ENCODE peak calls at places on chromosomes 16 and 17, in four cellular contexts. One of them, this sample, is unnamed.

GRCh38 chr17:76626442-76626841 is 17.1 kb downstream of the ST6GALNAC1 start:
- DNase-seq in myocyte: no peak
- DNase-seq in CD8-positive, alpha-beta T cell: no peak
- DNase-seq in HT1080: no peak
- DNase-seq in this sample: no peak

GRCh38 chr17:56478836-56479447 is 114.6 kb upstream of the NOG start:
- DNase-seq in CD8-positive, alpha-beta T cell: no peak
- DNase-seq in myocyte: peak; percentile 58
- DNase-seq in HT1080: peak; percentile 52
- DNase-seq in this sample: peak; percentile 9

GRCh38 chr16:30028438-30029093 is 2.5 kb downstream of the TLCD3B start:
- DNase-seq in myocyte: peak; percentile 83
- DNase-seq in CD8-positive, alpha-beta T cell: no peak
- DNase-seq in HT1080: no peak
- DNase-seq in this sample: no peak

GRCh38 chr16:22751685-22752084 is 62.3 kb upstream of the HS3ST2 start:
- DNase-seq in HT1080: no peak
- DNase-seq in CD8-positive, alpha-beta T cell: no peak
- DNase-seq in myocyte: no peak
- DNase-seq in this sample: no peak

GRCh38 chr17:75555679-75556153 is 30.2 kb downstream of the LLGL2 start:
- DNase-seq in HT1080: no peak
- DNase-seq in CD8-positive, alpha-beta T cell: no peak
- DNase-seq in myocyte: no peak
- DNase-seq in this sample: no peak

GRCh38 chr17:74442670-74443515 is 11.0 kb downstream of the GPRC5C start:
- DNase-seq in HT1080: no peak
- DNase-seq in myocyte: no peak
- DNase-seq in CD8-positive, alpha-beta T cell: no peak
- DNase-seq in this sample: no peak

GRCh38 chr16:87457051-87457611 is 35.7 kb downstream of the ZCCHC14 start:
- DNase-seq in myocyte: no peak
- DNase-seq in HT1080: no peak
- DNase-seq in CD8-positive, alpha-beta T cell: no peak
- DNase-seq in this sample: peak; percentile 31

GRCh38 chr17:80347948-80348351 is 67.0 kb upstream of the ENDOV start:
- DNase-seq in myocyte: no peak
- DNase-seq in CD8-positive, alpha-beta T cell: no peak
- DNase-seq in HT1080: no peak
- DNase-seq in this sample: no peak

GRCh38 chr17:65017375-65017774 is 39.2 kb downstream of the GNA13 start:
- DNase-seq in CD8-positive, alpha-beta T cell: no peak
- DNase-seq in myocyte: no peak
- DNase-seq in HT1080: no peak
- DNase-seq in this sample: no peak

GRCh38 chr16:65212791-65213190 is 90.9 kb upstream of the CDH11 start:
- DNase-seq in HT1080: no peak
- DNase-seq in myocyte: no peak
- DNase-seq in CD8-positive, alpha-beta T cell: no peak
- DNase-seq in this sample: no peak

GRCh38 chr16:21169249-21169981 is 10.9 kb downstream of the LDAF1 start:
- DNase-seq in CD8-positive, alpha-beta T cell: no peak
- DNase-seq in myocyte: peak; percentile 22
- DNase-seq in HT1080: peak; percentile 32
- DNase-seq in this sample: no peak

GRCh38 chr16:80300876-80301275 is 239.9 kb upstream of the DYNLRB2 start:
- DNase-seq in myocyte: peak; percentile 56
- DNase-seq in CD8-positive, alpha-beta T cell: no peak
- DNase-seq in HT1080: peak; percentile 76
- DNase-seq in this sample: peak; percentile 81

GRCh38 chr17:62860962-62861873 is 53.1 kb upstream of the MARCHF10 start:
- DNase-seq in HT1080: no peak
- DNase-seq in CD8-positive, alpha-beta T cell: no peak
- DNase-seq in myocyte: no peak
- DNase-seq in this sample: no peak

GRCh38 chr16:13081825-13082224 is 180.4 kb downstream of the SHISA9 start:
- DNase-seq in CD8-positive, alpha-beta T cell: no peak
- DNase-seq in HT1080: no peak
- DNase-seq in myocyte: no peak
- DNase-seq in this sample: no peak

GRCh38 chr17:20992416-20992815 is 50.4 kb downstream of the USP22 start:
- DNase-seq in myocyte: no peak
- DNase-seq in CD8-positive, alpha-beta T cell: no peak
- DNase-seq in HT1080: no peak
- DNase-seq in this sample: no peak

GRCh38 chr17:1312261-1312870 is 32.9 kb downstream of the TRARG1 start:
- DNase-seq in myocyte: no peak
- DNase-seq in CD8-positive, alpha-beta T cell: no peak
- DNase-seq in HT1080: no peak
- DNase-seq in this sample: no peak

GRCh38 chr17:2023692-2024571 is 1.2 kb downstream of the RTN4RL1 start:
- DNase-seq in HT1080: no peak
- DNase-seq in CD8-positive, alpha-beta T cell: no peak
- DNase-seq in myocyte: no peak
- DNase-seq in this sample: peak; percentile 52

GRCh38 chr16:85357323-85357722 is 245.1 kb upstream of the CIBAR2 start:
- DNase-seq in myocyte: no peak
- DNase-seq in HT1080: no peak
- DNase-seq in CD8-positive, alpha-beta T cell: no peak
- DNase-seq in this sample: no peak

GRCh38 chr17:69069289-69069688 is 8.6 kb upstream of the ABCA9 start:
- DNase-seq in myocyte: no peak
- DNase-seq in HT1080: no peak
- DNase-seq in CD8-positive, alpha-beta T cell: no peak
- DNase-seq in this sample: no peak

GRCh38 chr17:79981090-79981489 is 54.6 kb downstream of the TBC1D16 start:
- DNase-seq in HT1080: no peak
- DNase-seq in CD8-positive, alpha-beta T cell: no peak
- DNase-seq in myocyte: no peak
- DNase-seq in this sample: no peak

GRCh38 chr16:4376126-4376819 is 4.6 kb downstream of the VASN start:
- DNase-seq in myocyte: peak; percentile 88
- DNase-seq in HT1080: no peak
- DNase-seq in CD8-positive, alpha-beta T cell: no peak
- DNase-seq in this sample: peak; percentile 65

GRCh38 chr17:4509402-4509801 is 10.7 kb downstream of the SPNS2 start:
- DNase-seq in HT1080: no peak
- DNase-seq in myocyte: peak; percentile 31
- DNase-seq in CD8-positive, alpha-beta T cell: no peak
- DNase-seq in this sample: no peak

GRCh38 chr17:47253541-47254402 is at the start of gene ITGB3:
- DNase-seq in myocyte: peak; percentile 82
- DNase-seq in CD8-positive, alpha-beta T cell: peak; percentile 42
- DNase-seq in HT1080: peak; percentile 67
- DNase-seq in this sample: peak; percentile 72

GRCh38 chr16:54547052-54547451 is 260.5 kb upstream of the IRX3 start:
- DNase-seq in CD8-positive, alpha-beta T cell: no peak
- DNase-seq in HT1080: no peak
- DNase-seq in myocyte: no peak
- DNase-seq in this sample: no peak

GRCh38 chr17:81027591-81028505 is 7.1 kb upstream of the BAIAP2 start:
- DNase-seq in CD8-positive, alpha-beta T cell: no peak
- DNase-seq in myocyte: no peak
- DNase-seq in HT1080: no peak
- DNase-seq in this sample: no peak

GRCh38 chr16:1746693-1747195 is 24.6 kb downstream of the NME3 start:
- DNase-seq in CD8-positive, alpha-beta T cell: no peak
- DNase-seq in myocyte: peak; percentile 75
- DNase-seq in HT1080: no peak
- DNase-seq in this sample: peak; percentile 18

GRCh38 chr16:22373662-22374310 is 633 bp downstream of the CDR2 start:
- DNase-seq in HT1080: peak; percentile 24
- DNase-seq in myocyte: peak; percentile 29
- DNase-seq in CD8-positive, alpha-beta T cell: peak; percentile 15
- DNase-seq in this sample: peak; percentile 5

GRCh38 chr16:64962786-64963185 is 159.1 kb downstream of the CDH11 start:
- DNase-seq in myocyte: no peak
- DNase-seq in HT1080: peak; percentile 1
- DNase-seq in CD8-positive, alpha-beta T cell: no peak
- DNase-seq in this sample: no peak

GRCh38 chr16:5187402-5187952 is 89.9 kb upstream of the EEF2KMT start:
- DNase-seq in HT1080: no peak
- DNase-seq in CD8-positive, alpha-beta T cell: no peak
- DNase-seq in myocyte: no peak
- DNase-seq in this sample: no peak

GRCh38 chr17:40351185-40352043 is 13.1 kb downstream of the GJD3 start:
- DNase-seq in CD8-positive, alpha-beta T cell: no peak
- DNase-seq in HT1080: no peak
- DNase-seq in myocyte: peak; percentile 58
- DNase-seq in this sample: no peak

GRCh38 chr17:11969565-11969964 is 27.7 kb downstream of the ZNF18 start:
- DNase-seq in CD8-positive, alpha-beta T cell: no peak
- DNase-seq in myocyte: no peak
- DNase-seq in HT1080: no peak
- DNase-seq in this sample: no peak

GRCh38 chr17:81552244-81553017 is at the start of gene FAAP100:
- DNase-seq in myocyte: peak; percentile 81
- DNase-seq in HT1080: peak; percentile 76
- DNase-seq in CD8-positive, alpha-beta T cell: peak; percentile 73
- DNase-seq in this sample: peak; percentile 80

GRCh38 chr16:67185003-67185865 is 1.5 kb upstream of the MATCAP1 start:
- DNase-seq in HT1080: peak; percentile 88
- DNase-seq in CD8-positive, alpha-beta T cell: peak; percentile 77
- DNase-seq in myocyte: peak; percentile 95
- DNase-seq in this sample: peak; percentile 84

GRCh38 chr17:49963277-49963625 is 5.7 kb upstream of the DLX4 start:
- DNase-seq in myocyte: no peak
- DNase-seq in HT1080: no peak
- DNase-seq in CD8-positive, alpha-beta T cell: no peak
- DNase-seq in this sample: no peak

GRCh38 chr16:66616592-66616991 is 12.1 kb downstream of the CMTM3 start:
- DNase-seq in myocyte: no peak
- DNase-seq in CD8-positive, alpha-beta T cell: no peak
- DNase-seq in HT1080: no peak
- DNase-seq in this sample: no peak

GRCh38 chr16:86536621-86537020 is 18.4 kb downstream of the MTHFSD start:
- DNase-seq in HT1080: no peak
- DNase-seq in CD8-positive, alpha-beta T cell: no peak
- DNase-seq in myocyte: no peak
- DNase-seq in this sample: no peak

GRCh38 chr17:1643293-1643998 is 2.1 kb downstream of the SCARF1 start:
- DNase-seq in HT1080: no peak
- DNase-seq in myocyte: no peak
- DNase-seq in CD8-positive, alpha-beta T cell: peak; percentile 42
- DNase-seq in this sample: no peak

GRCh38 chr16:85079785-85080602 is 32.3 kb downstream of the CIBAR2 start:
- DNase-seq in HT1080: no peak
- DNase-seq in myocyte: no peak
- DNase-seq in CD8-positive, alpha-beta T cell: no peak
- DNase-seq in this sample: no peak

GRCh38 chr17:39462644-39463375 is 1.5 kb downstream of the CDK12 start:
- DNase-seq in myocyte: peak; percentile 5
- DNase-seq in HT1080: no peak
- DNase-seq in CD8-positive, alpha-beta T cell: no peak
- DNase-seq in this sample: no peak